ENCODE peak calls at places on chromosome 13, in eight cellular contexts. N is activated T-cell treated with anti-CD3 and anti-CD28 coated beads, Interleukin-2, amount 50 U/mL, for 24 hours; B is IMR-90; O is GOT3; H is neuronal stem cell; I is A549; T is effector memory CD4-positive, alpha-beta T cell; C is GM18507. U is an unnamed sample.
A peak's percentile ranks its signal among the peaks of the same experiment; 100 is the strongest.

GRCh38 chr13:91313103-91313502 is 34.4 kb upstream of the MIR17HG start:
- DNase-seq in N (no peak), B (peak; percentile 1), O (no peak), H (no peak), I (peak; percentile 2), T (no peak), C (no peak), U (peak; percentile 5)

GRCh38 chr13:39516140-39516539 is 86.9 kb downstream of the LHFPL6 start:
- DNase-seq in N (no peak), B (no peak), O (no peak), H (no peak), I (no peak), T (no peak), C (no peak), U (no peak)

GRCh38 chr13:40477623-40478608 is 188.5 kb downstream of the FOXO1 start:
- DNase-seq in N (no peak), B (no peak), O (no peak), H (no peak), I (no peak), T (no peak), C (no peak), U (peak; percentile 26)

GRCh38 chr13:50677687-50678463 is 165.6 kb downstream of the DLEU7 start:
- DNase-seq in N (no peak), B (peak; percentile 11), O (no peak), H (no peak), I (no peak), T (no peak), C (no peak), U (no peak)

GRCh38 chr13:23432589-23432988 is 913 bp downstream of the SACS start:
- DNase-seq in N (no peak), B (peak; percentile 5), O (no peak), H (no peak), I (no peak), T (no peak), C (no peak), U (no peak)

GRCh38 chr13:62305758-62306157 is 890.1 kb upstream of the PCDH20 start:
- DNase-seq in N (no peak), B (no peak), O (no peak), H (no peak), I (no peak), T (no peak), C (no peak), U (no peak)

GRCh38 chr13:95784161-95784880 is 107.4 kb downstream of the DNAJC3 start:
- DNase-seq in N (no peak), B (peak; percentile 91), O (no peak), H (no peak), I (peak; percentile 4), T (no peak), C (no peak), U (peak; percentile 96)

GRCh38 chr13:111474136-111475002 is 153.9 kb downstream of the TEX29 start:
- DNase-seq in N (no peak), B (peak; percentile 35), O (no peak), H (peak; percentile 54), I (peak; percentile 58), T (no peak), C (peak; percentile 39), U (peak; percentile 55)

GRCh38 chr13:32264407-32264806 is 50.8 kb downstream of the ZAR1L start:
- DNase-seq in N (no peak), B (peak; percentile 55), O (no peak), H (no peak), I (no peak), T (no peak), C (no peak), U (peak; percentile 37)

GRCh38 chr13:110356362-110356761 is 49.3 kb downstream of the COL4A2 start:
- DNase-seq in N (no peak), B (no peak), O (no peak), H (no peak), I (no peak), T (no peak), C (no peak), U (no peak)

GRCh38 chr13:30047154-30047874 is 196.9 kb upstream of the UBL3 start:
- DNase-seq in N (no peak), B (peak; percentile 11), O (no peak), H (no peak), I (no peak), T (no peak), C (no peak), U (no peak)

GRCh38 chr13:25571237-25571636 is 199.5 kb downstream of the ATP8A2 start:
- DNase-seq in N (no peak), B (no peak), O (no peak), H (no peak), I (no peak), T (no peak), C (no peak), U (no peak)

GRCh38 chr13:33263484-33263883 is 22.1 kb downstream of the STARD13 start:
- DNase-seq in N (no peak), B (no peak), O (no peak), H (no peak), I (no peak), T (no peak), C (no peak), U (no peak)